ENCODE peak calls at places on chromosomes 6 and 20, in ten cellular contexts. R is cardiac fibroblast, M is coronary artery, Z is esophagus squamous epithelium, E is astrocyte of the spinal cord, X is AG09309, Q is colonic mucosa, N is tibial artery, L is fibroblast of the aortic adventitia, Y is BE2C. K is an unnamed sample.

GRCh38 chr6:147203311-147204059 is 732 bp upstream of the STXBP5 start:
- DNase-seq in R (peak), Y (peak), M (peak), Z (no peak), L (peak), Q (peak), E (peak), X (peak), N (peak), K (peak)

GRCh38 chr6:153032255-153032882 is 29.9 kb upstream of the MTRF1L start:
- DNase-seq in Y (no peak), L (peak), M (no peak), Z (no peak), X (peak), E (peak), Q (no peak), N (no peak), R (peak), K (no peak)

GRCh38 chr6:95087394-95088097 is 489.8 kb upstream of the MANEA start:
- DNase-seq in E (peak), M (no peak), Y (peak), R (peak), L (peak), X (no peak), Q (no peak), Z (no peak), N (no peak), K (no peak)

GRCh38 chr6:24631671-24632070 is 14.3 kb downstream of the KIAA0319 start:
- DNase-seq in X (no peak), Z (no peak), M (no peak), L (no peak), Y (no peak), N (no peak), E (no peak), R (no peak), Q (no peak), K (no peak)

GRCh38 chr6:144566868-144567615 is 281.9 kb downstream of the UTRN start:
- DNase-seq in M (no peak), N (no peak), Y (no peak), Z (no peak), Q (no peak), E (no peak), X (no peak), R (no peak), L (no peak), K (no peak)

GRCh38 chr6:111263837-111264236 is 176.5 kb downstream of the SLC16A10 start:
- DNase-seq in Y (peak), M (no peak), Q (no peak), X (no peak), E (peak), Z (no peak), N (no peak), R (peak), L (peak), K (no peak)

GRCh38 chr6:168128006-168128630 is 49.1 kb upstream of the FRMD1 start:
- DNase-seq in Y (no peak), Q (peak), L (no peak), Z (no peak), M (peak), N (no peak), E (no peak), X (no peak), R (no peak), K (peak)

GRCh38 chr20:2307136-2307535 is 11.3 kb downstream of the TGM3 start:
- DNase-seq in Q (no peak), R (no peak), N (peak), M (no peak), X (no peak), E (no peak), Y (no peak), L (no peak), Z (no peak), K (no peak)

GRCh38 chr6:90701146-90701781 is 114.4 kb upstream of the MAP3K7 start:
- DNase-seq in R (no peak), M (no peak), N (no peak), Q (no peak), Y (no peak), E (no peak), X (no peak), Z (no peak), L (no peak), K (no peak)

GRCh38 chr20:7275628-7276237 is 508.2 kb downstream of the BMP2 start:
- DNase-seq in N (no peak), E (no peak), R (no peak), M (no peak), X (no peak), Y (no peak), Q (no peak), L (no peak), Z (no peak), K (no peak)

GRCh38 chr6:27495386-27496135 is 22.7 kb upstream of the ZNF184 start:
- DNase-seq in E (peak), X (peak), Z (no peak), L (peak), Q (peak), Y (peak), M (no peak), N (peak), R (peak), K (no peak)

GRCh38 chr20:62557999-62558408 is 82.2 kb upstream of the GATA5 start:
- DNase-seq in R (no peak), N (no peak), Z (no peak), Q (no peak), L (no peak), Y (no peak), X (no peak), M (no peak), E (no peak), K (no peak)

GRCh38 chr6:63643862-63644261 is 8.3 kb downstream of the PHF3 start:
- DNase-seq in N (no peak), X (no peak), Y (no peak), L (no peak), M (no peak), R (peak), Q (no peak), Z (no peak), E (peak), K (no peak)

GRCh38 chr6:52849137-52849536 is 8.5 kb upstream of the GSTA5 start:
- DNase-seq in E (no peak), Z (no peak), X (no peak), Y (no peak), L (no peak), M (no peak), R (no peak), N (no peak), Q (no peak), K (no peak)

GRCh38 chr6:53241936-53242335 is 93.3 kb upstream of the GCM1 start:
- DNase-seq in Q (no peak), X (no peak), M (no peak), E (no peak), N (no peak), Z (no peak), Y (no peak), L (no peak), R (no peak), K (no peak)

GRCh38 chr20:17665756-17666155 is 16.3 kb downstream of the RRBP1 start:
- DNase-seq in X (no peak), R (no peak), Z (no peak), L (no peak), Q (no peak), N (no peak), Y (no peak), E (no peak), M (no peak), K (no peak)

GRCh38 chr6:130282234-130282995 is 59.7 kb upstream of the SAMD3 start:
- DNase-seq in E (peak), Y (no peak), X (peak), M (no peak), R (peak), Z (no peak), N (no peak), L (peak), Q (no peak), K (no peak)

GRCh38 chr6:28734443-28734959 is 189.3 kb downstream of the TRIM27 start:
- DNase-seq in E (no peak), Z (no peak), L (no peak), N (no peak), X (no peak), R (no peak), Y (no peak), Q (no peak), M (no peak), K (no peak)

GRCh38 chr6:91018586-91018985 is 431.7 kb upstream of the MAP3K7 start:
- DNase-seq in N (no peak), E (no peak), Q (no peak), L (no peak), R (no peak), Z (no peak), M (no peak), Y (no peak), X (no peak), K (no peak)

GRCh38 chr6:69116658-69117057 is 481.6 kb downstream of the ADGRB3 start:
- DNase-seq in Z (no peak), E (no peak), N (no peak), Q (no peak), L (no peak), M (no peak), Y (peak), R (no peak), X (no peak), K (no peak)

GRCh38 chr6:87926687-87927086 is 121.0 kb upstream of the SPACA1 start:
- DNase-seq in Y (no peak), E (no peak), Z (no peak), M (no peak), R (no peak), Q (no peak), N (no peak), L (no peak), X (no peak), K (no peak)

GRCh38 chr6:161374971-161375873 is 101.4 kb upstream of the AGPAT4 start:
- DNase-seq in N (peak), Z (no peak), L (peak), E (peak), Y (peak), X (no peak), Q (peak), M (no peak), R (peak), K (no peak)

GRCh38 chr6:83371428-83371827 is 59.4 kb downstream of the ME1 start:
- DNase-seq in R (peak), Z (no peak), Y (no peak), E (peak), M (no peak), L (peak), X (peak), N (no peak), Q (no peak), K (no peak)

GRCh38 chr6:133632206-133632605 is 256.7 kb upstream of the TCF21 start:
- DNase-seq in X (no peak), R (peak), E (peak), N (no peak), Q (no peak), M (no peak), L (peak), Y (no peak), Z (no peak), K (no peak)

GRCh38 chr20:4916991-4917881 is 84.1 kb downstream of the SLC23A2 start:
- DNase-seq in X (no peak), Q (no peak), R (peak), L (peak), N (no peak), Z (no peak), Y (no peak), E (peak), M (peak), K (no peak)

GRCh38 chr6:26556263-26557070 is 18.3 kb downstream of the HMGN4 start:
- DNase-seq in L (peak), X (peak), Z (no peak), R (peak), Q (no peak), E (peak), Y (peak), M (no peak), N (no peak), K (no peak)

GRCh38 chr20:35739294-35740163 is 2.5 kb downstream of the RBM39 start:
- DNase-seq in M (no peak), Z (no peak), L (peak), E (peak), N (no peak), X (peak), R (peak), Y (peak), Q (no peak), K (no peak)
- TF ChIP-seq CTCF in M (no peak), Z (peak), L (peak), E (peak), N (peak), X (peak), R (peak), Y (peak), Q (no peak), K (peak)

GRCh38 chr20:58646703-58647102 is 4.4 kb upstream of the STX16 start:
- DNase-seq in R (no peak), Z (no peak), X (no peak), N (no peak), Q (no peak), Y (no peak), M (peak), E (no peak), L (no peak), K (no peak)

GRCh38 chr20:58649288-58650180 is 1.5 kb upstream of the STX16 start:
- DNase-seq in E (no peak), X (no peak), N (no peak), R (no peak), L (no peak), Z (no peak), Y (no peak), Q (peak), M (no peak), K (peak)

GRCh38 chr20:58647814-58648501 is 3.1 kb upstream of the STX16 start:
- DNase-seq in Z (no peak), M (no peak), Y (no peak), R (peak), X (peak), N (no peak), L (peak), E (peak), Q (no peak), K (no peak)

GRCh38 chr20:58645277-58645968 is 5.7 kb upstream of the STX16 start:
- DNase-seq in Z (no peak), L (peak), R (peak), Y (no peak), M (peak), E (peak), N (no peak), X (no peak), Q (no peak), K (peak)

GRCh38 chr20:58647162-58647813 is 3.8 kb upstream of the STX16 start:
- DNase-seq in Q (no peak), X (no peak), Z (no peak), E (no peak), M (no peak), Y (no peak), N (no peak), R (no peak), L (no peak), K (peak)
- TF ChIP-seq CTCF in Q (no peak), X (no peak), Z (no peak), E (no peak), M (no peak), Y (no peak), N (no peak), R (no peak), L (no peak), K (no peak)

DNA sequence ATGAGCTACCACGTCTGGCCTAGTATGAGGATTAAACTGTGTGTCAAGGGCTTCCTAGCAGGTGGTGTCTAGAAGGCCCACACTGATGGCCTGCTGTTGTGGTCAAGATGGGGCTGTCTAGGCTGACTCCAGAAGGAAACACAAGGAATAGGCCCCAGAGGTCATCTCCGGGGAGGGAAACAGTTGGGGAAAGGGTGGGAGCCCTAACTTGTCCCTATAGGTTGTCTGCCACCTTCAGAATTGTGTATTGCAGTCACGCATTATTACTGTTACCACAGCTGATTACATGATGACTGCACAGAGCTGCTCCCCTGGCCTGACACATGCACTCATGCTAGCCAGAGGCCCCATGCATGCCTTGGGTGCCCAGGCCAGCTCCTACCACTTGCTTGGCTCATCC is 27.3 kb downstream of the C20orf203 start:
- DNase-seq in E (no peak), Q (no peak), Z (no peak), N (no peak), M (no peak), R (no peak), X (no peak), L (no peak), Y (no peak), K (no peak)
- TF ChIP-seq CTCF in E (no peak), Q (no peak), Z (no peak), N (no peak), M (no peak), R (no peak), X (no peak), L (no peak), Y (no peak), K (no peak)

GRCh38 chr20:45322952-45323383 is 14.9 kb upstream of the MATN4 start:
- DNase-seq in Z (no peak), R (peak), L (peak), M (no peak), X (no peak), N (peak), Q (peak), E (no peak), Y (peak), K (no peak)
- TF ChIP-seq CTCF in Z (peak), R (no peak), L (no peak), M (no peak), X (no peak), N (no peak), Q (peak), E (peak), Y (peak), K (peak)

DNA sequence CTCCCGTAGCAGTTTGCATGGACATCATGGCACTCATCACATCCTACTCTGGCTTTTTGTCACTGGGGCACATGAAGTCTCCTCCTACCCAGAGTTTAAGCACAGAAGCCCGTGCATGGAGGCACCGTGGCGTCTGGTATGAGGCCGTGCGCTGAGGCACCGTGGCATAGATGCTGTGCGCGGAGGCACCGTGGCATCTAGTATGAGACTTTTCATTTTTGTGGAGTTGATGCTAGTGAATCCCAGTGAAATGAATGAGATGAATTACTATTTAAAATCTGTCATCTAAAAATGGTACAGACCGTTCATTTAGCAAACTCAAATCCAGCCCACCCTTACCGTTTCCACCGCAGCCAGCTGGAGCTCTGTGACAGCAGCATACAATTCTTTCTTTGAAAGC is 11.4 kb downstream of the CYP24A1 start:
- DNase-seq in E (no peak), Y (no peak), N (no peak), Q (no peak), X (no peak), M (no peak), L (no peak), R (no peak), Z (no peak), K (no peak)
- TF ChIP-seq CTCF in E (no peak), Y (no peak), N (no peak), Q (no peak), X (no peak), M (no peak), L (no peak), R (no peak), Z (no peak), K (no peak)

DNA sequence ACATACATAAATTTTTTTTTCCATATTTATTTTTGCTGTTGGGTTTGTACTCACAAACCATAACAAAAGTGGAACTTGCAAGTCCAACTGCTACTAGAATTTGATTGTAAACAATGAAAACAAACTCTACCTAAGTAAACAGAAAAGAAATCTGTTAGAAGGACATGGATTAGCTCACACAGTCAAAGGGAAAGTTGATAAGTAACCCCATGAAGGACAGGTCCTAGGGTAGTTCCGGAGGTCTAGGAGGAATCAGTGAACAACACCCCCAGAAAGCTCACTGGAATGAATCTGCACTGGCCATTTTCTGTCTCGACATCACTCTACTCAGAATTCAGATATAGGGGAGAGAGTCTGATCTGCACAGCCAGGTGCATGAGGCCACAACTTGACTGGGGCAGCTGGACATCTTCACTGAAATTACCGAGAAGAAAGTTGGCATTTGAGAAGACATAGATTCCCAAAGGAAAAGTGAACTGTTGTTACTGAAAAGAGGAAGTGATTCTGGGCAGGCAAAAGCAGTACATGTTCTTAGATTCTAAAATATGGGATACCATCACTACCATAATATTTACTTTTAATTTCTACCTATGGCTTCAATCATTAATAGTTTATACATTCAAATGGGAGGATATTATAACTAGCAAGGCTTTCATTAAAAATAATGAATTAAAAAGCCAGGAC is 76.4 kb downstream of the HMGN3 start:
- DNase-seq in R (no peak), N (no peak), X (no peak), Z (no peak), Q (no peak), L (no peak), M (no peak), E (no peak), Y (no peak), K (no peak)
- TF ChIP-seq CTCF in R (no peak), N (no peak), X (no peak), Z (no peak), Q (no peak), L (no peak), M (no peak), E (no peak), Y (no peak), K (no peak)

GRCh38 chr6:19210849-19211590 is 626.1 kb upstream of the ID4 start:
- DNase-seq in R (no peak), E (no peak), Q (no peak), X (no peak), Z (no peak), Y (peak), M (peak), L (no peak), N (no peak), K (no peak)
- TF ChIP-seq CTCF in R (no peak), E (no peak), Q (no peak), X (no peak), Z (no peak), Y (no peak), M (no peak), L (no peak), N (no peak), K (peak)

GRCh38 chr20:33917813-33918525 is 75.7 kb upstream of the RALY start:
- DNase-seq in N (no peak), M (no peak), X (no peak), R (peak), Q (no peak), L (peak), E (no peak), Z (no peak), Y (no peak), K (no peak)

GRCh38 chr20:33919653-33920052 is 74.1 kb upstream of the RALY start:
- DNase-seq in Y (no peak), E (no peak), X (no peak), Q (no peak), M (no peak), L (no peak), Z (no peak), R (no peak), N (no peak), K (no peak)

GRCh38 chr20:33918662-33919061 is 75.0 kb upstream of the RALY start:
- DNase-seq in R (no peak), N (no peak), E (no peak), L (no peak), Y (no peak), X (no peak), Q (no peak), Z (no peak), M (no peak), K (no peak)

GRCh38 chr20:33914871-33915270 is 78.8 kb upstream of the RALY start:
- DNase-seq in X (no peak), N (no peak), M (no peak), Y (no peak), R (peak), Q (no peak), L (peak), Z (no peak), E (peak), K (no peak)

GRCh38 chr20:33915726-33916331 is 77.9 kb upstream of the RALY start:
- DNase-seq in L (no peak), Y (peak), M (no peak), X (no peak), R (no peak), Q (peak), Z (no peak), E (no peak), N (no peak), K (no peak)
- TF ChIP-seq CTCF in L (peak), Y (peak), M (no peak), X (peak), R (peak), Q (peak), Z (peak), E (peak), N (peak), K (peak)

DNA sequence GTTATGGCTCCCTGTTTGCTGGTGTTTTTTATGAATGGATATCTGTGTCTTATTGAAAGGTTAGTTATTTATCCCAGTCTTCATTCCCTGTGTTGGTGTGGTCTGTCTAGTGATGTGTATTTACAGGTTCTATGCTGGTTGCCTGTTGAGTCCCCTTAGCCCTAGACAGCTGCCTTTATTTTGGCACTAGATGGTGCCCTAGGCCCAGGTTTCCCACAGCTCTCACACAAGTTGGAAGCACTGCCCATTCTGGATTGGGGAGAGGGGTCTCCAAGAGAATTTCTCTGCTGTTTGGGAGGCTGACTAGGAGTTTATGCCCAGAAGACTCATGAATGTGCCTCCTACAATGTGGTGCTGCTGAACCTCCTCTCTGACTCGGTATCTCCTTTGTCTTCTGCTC is 12.4 kb downstream of the GRM1 start:
- DNase-seq in Z (no peak), Q (no peak), L (peak), Y (peak), M (no peak), N (no peak), X (no peak), E (peak), R (peak), K (no peak)
- TF ChIP-seq CTCF in Z (no peak), Q (no peak), L (peak), Y (peak), M (no peak), N (no peak), X (peak), E (peak), R (peak), K (peak)